ENCODE peak calls at places on chromosomes 2 and 18, in five cellular contexts. X, L, F, W and B are unnamed samples.

GRCh38 chr18:47050468-47050867 is 15.0 kb upstream of the ELOA2 start:
- DNase-seq in L (peak; percentile 32), W (peak; percentile 67), F (no peak), X (no peak), B (peak; percentile 13)

GRCh38 chr2:229714080-229714735 is at the start of gene DNER:
- DNase-seq in L (peak; percentile 52), X (no peak), F (peak; percentile 48), W (no peak), B (no peak)

GRCh38 chr2:189411860-189412259 is 29.4 kb upstream of the WDR75 start:
- DNase-seq in X (no peak), F (no peak), W (peak; percentile 99), L (no peak), B (no peak)

GRCh38 chr2:206150168-206150567 is 9.1 kb downstream of the NDUFS1 start:
- DNase-seq in L (no peak), W (no peak), F (no peak), X (no peak), B (no peak)

GRCh38 chr2:5074738-5075137 is 617.4 kb upstream of the SOX11 start:
- DNase-seq in F (no peak), X (no peak), W (no peak), L (no peak), B (no peak)

GRCh38 chr2:220619525-220620267 is 952.4 kb downstream of the EPHA4 start:
- DNase-seq in F (no peak), W (peak; percentile 22), L (no peak), X (no peak), B (no peak)

GRCh38 chr2:48482774-48483173 is 47.2 kb upstream of the STON1 start:
- DNase-seq in L (no peak), F (no peak), X (no peak), W (peak; percentile 59), B (no peak)

GRCh38 chr2:60556441-60556997 is 3.1 kb upstream of the BCL11A start:
- DNase-seq in F (no peak), X (no peak), L (no peak), W (no peak), B (no peak)

GRCh38 chr2:111626037-111626861 is 257.7 kb downstream of the ANAPC1 start:
- DNase-seq in W (no peak), F (no peak), L (no peak), X (no peak), B (no peak)

DNA sequence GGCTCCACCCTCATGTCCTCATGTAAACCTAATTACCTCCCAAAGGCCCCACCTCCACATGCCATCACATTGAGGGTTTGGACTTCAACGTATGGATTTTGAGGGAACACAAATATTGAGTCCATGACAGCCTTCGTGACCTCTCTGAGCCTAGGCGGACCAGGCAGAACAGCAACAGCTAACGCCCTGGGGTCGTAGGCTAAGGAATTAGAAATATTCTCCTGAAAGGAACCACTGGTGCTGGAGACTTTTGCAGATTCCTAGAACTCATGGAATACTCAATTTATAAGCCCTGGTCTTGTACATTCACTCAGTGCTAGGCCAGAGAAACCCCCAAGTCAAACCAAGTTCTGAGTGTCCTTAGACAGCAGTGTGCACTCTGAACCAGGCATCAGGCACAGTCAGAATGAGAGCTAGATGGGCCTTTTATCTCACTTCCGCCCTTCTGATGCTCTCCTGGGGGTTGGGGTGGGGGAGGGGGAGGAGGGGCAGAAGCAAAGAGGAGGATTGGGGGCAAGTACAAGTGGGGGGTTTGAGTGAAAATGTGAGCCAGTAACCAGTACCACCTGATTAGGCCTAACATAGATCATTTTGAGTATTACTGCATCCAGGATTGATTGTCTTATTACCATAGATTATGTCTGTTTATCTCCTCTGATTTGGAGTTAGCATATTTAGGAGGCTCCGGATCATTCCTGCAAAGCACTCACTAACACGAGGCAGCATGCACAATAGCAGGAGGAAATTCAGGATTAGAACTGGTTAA is 148.8 kb downstream of the RHBDD1 start:
- DNase-seq in W (no peak), L (no peak), X (no peak), F (no peak), B (peak; percentile 3)
- H3K4me1 ChIP-seq in W (peaks cover 3% of the 10 kb centered on the region), L (peaks cover 2% of the 10 kb centered on the region), X (no peaks in the 10 kb centered on the region), F (no peaks in the 10 kb centered on the region), B (peaks cover 7% of the 10 kb centered on the region)

GRCh38 chr2:105788670-105789290 is 44.1 kb downstream of the NCK2 start:
- DNase-seq in W (peak; percentile 9), L (no peak), F (no peak), X (no peak), B (no peak)

GRCh38 chr2:105792561-105792960 is 47.8 kb downstream of the NCK2 start:
- DNase-seq in X (no peak), W (no peak), F (no peak), L (no peak), B (no peak)

GRCh38 chr2:105789745-105790466 is 45.2 kb downstream of the NCK2 start:
- DNase-seq in W (peak; percentile 67), F (no peak), L (no peak), X (no peak), B (peak; percentile 56)

GRCh38 chr2:105791229-105791628 is 46.5 kb downstream of the NCK2 start:
- DNase-seq in L (no peak), X (no peak), F (no peak), W (no peak), B (no peak)

DNA sequence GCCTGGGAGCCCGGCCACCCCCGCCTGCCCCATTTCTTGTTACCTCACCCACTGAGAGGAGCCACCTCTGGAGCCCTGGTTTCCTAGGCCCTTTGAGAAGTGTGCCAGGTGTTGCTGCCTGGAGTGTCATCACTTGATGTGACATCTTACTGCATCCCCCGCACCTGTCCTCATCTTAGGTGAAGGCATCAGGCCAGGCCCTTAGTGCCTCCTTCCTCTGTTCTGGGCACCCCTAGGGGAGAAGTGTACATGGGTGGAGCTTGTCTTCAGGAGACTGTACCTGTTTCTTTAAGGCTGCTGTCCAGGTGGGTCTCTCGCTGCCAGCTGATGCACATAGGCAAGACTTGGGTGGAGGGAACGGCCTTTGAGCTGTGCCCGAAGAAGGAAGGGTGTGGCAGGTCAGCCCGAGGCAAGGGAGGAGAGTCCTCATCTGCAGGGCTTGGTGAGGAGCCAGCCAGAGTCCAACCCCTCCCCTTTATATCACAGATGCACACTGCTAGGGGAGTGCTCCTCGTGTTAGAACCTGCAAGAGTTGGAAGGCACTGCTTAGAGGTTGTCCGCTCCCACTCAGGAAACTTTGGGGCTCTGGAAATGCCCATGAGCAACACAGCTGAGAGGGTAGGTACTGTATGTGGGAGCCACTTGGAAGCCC is 45.9 kb downstream of the NCK2 start:
- DNase-seq in F (no peak), L (no peak), X (no peak), W (no peak), B (no peak)
- H3K27ac ChIP-seq in F (no peak overlapping the region), L (no peak overlapping the region), X (peak overlapping the region; percentile 36), W (peak overlapping the region; percentile 61), B (peak overlapping the region; percentile 79)

GRCh38 chr2:42371621-42372473 is 10.8 kb upstream of the COX7A2L start:
- DNase-seq in X (no peak), F (no peak), L (no peak), W (peak; percentile 23), B (no peak)

GRCh38 chr2:42367835-42368234 is 6.8 kb upstream of the COX7A2L start:
- DNase-seq in F (no peak), L (no peak), W (peak; percentile 17), X (no peak), B (no peak)

GRCh38 chr2:42366411-42366810 is 5.4 kb upstream of the COX7A2L start:
- DNase-seq in X (no peak), L (no peak), W (no peak), F (no peak), B (no peak)

GRCh38 chr2:42369551-42370229 is 8.7 kb upstream of the COX7A2L start:
- DNase-seq in X (no peak), L (no peak), W (no peak), F (no peak), B (no peak)

GRCh38 chr2:42368817-42369550 is 8.0 kb upstream of the COX7A2L start:
- DNase-seq in X (no peak), F (no peak), L (no peak), W (no peak), B (no peak)
- H3K4me1 ChIP-seq in X (no peaks in the 10 kb centered on the region), F (peaks cover 18% of the 10 kb centered on the region), L (peaks cover 2% of the 10 kb centered on the region), W (no peaks in the 10 kb centered on the region), B (peaks cover 4% of the 10 kb centered on the region)

GRCh38 chr18:74266161-74266560 is 25.6 kb downstream of the CYB5A start:
- DNase-seq in L (no peak), F (no peak), X (no peak), W (no peak), B (no peak)

GRCh38 chr18:74271656-74272055 is 20.1 kb downstream of the CYB5A start:
- DNase-seq in L (no peak), X (no peak), W (no peak), F (no peak), B (no peak)

GRCh38 chr18:74265546-74266098 is 26.1 kb downstream of the CYB5A start:
- DNase-seq in L (no peak), X (no peak), F (no peak), W (no peak), B (no peak)

GRCh38 chr18:74268933-74269620 is 22.7 kb downstream of the CYB5A start:
- DNase-seq in X (no peak), W (no peak), F (no peak), L (no peak), B (no peak)

DNA sequence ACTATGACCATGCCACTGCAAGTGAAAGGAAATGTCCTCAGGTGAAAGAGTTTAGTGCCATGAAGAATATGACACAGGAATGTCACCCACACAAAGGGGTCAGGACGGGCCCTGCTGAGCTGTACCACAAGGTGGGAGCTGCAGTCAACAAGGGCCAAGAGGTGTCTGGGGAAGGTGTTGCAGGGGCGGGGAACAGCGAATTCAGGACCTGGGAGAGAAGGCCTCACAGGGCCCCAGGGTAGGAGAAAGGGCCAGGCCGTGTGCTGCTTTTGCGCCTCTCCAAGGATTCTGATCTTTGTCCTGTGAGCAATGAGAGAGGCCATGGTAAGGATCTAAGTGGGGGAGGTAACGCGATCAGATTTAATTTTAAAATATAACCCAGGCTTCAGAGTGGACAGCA is 23.6 kb downstream of the CYB5A start:
- DNase-seq in X (no peak), F (no peak), L (no peak), W (no peak), B (no peak)
- H3K27ac ChIP-seq in X (no peak overlapping the region), F (peak overlapping the region; percentile 32), L (no peak overlapping the region), W (no peak overlapping the region), B (no peak overlapping the region)